ENCODE peak calls at places on chromosomes 6 and 20, in six cellular contexts. U, J, S, E, F and Q are unnamed samples.

GRCh38 chr6:140002406-140003022 is 628.1 kb upstream of the CITED2 start:
- DNase-seq in U (no peak), J (no peak), S (no peak), E (no peak), F (no peak), Q (no peak)

GRCh38 chr6:93017213-93017612 is 402.1 kb downstream of the EPHA7 start:
- DNase-seq in U (peak; percentile 77), J (no peak), S (peak; percentile 25), E (no peak), F (peak; percentile 20), Q (no peak)

GRCh38 chr20:59482581-59483187 is 121.7 kb upstream of the PHACTR3 start:
- DNase-seq in U (no peak), J (peak; percentile 11), S (no peak), E (no peak), F (no peak), Q (no peak)

GRCh38 chr20:53163486-53163885 is 191.3 kb downstream of the TSHZ2 start:
- DNase-seq in U (no peak), J (no peak), S (peak; percentile 16), E (no peak), F (no peak), Q (no peak)

GRCh38 chr6:106692823-106693216 is 63.4 kb downstream of the QRSL1 start:
- DNase-seq in U (peak; percentile 51), J (no peak), S (no peak), E (no peak), F (no peak), Q (no peak)

GRCh38 chr6:98308564-98308963 is 525.8 kb upstream of the POU3F2 start:
- DNase-seq in U (no peak), J (no peak), S (peak; percentile 3), E (no peak), F (no peak), Q (no peak)

GRCh38 chr6:87968435-87969278 is 79.0 kb upstream of the SPACA1 start:
- DNase-seq in U (peak; percentile 73), J (no peak), S (peak; percentile 11), E (no peak), F (no peak), Q (no peak)

GRCh38 chr6:47772993-47773392 is 8.8 kb upstream of the OPN5 start:
- DNase-seq in U (no peak), J (no peak), S (no peak), E (no peak), F (no peak), Q (no peak)

GRCh38 chr6:73954843-73955242 is 258.8 kb downstream of the CD109 start:
- DNase-seq in U (no peak), J (no peak), S (no peak), E (no peak), F (no peak), Q (no peak)

GRCh38 chr6:1486387-1486786 is 97.0 kb downstream of the FOXF2 start:
- DNase-seq in U (no peak), J (no peak), S (no peak), E (no peak), F (no peak), Q (no peak)

GRCh38 chr6:4901256-4902061 is 102.4 kb downstream of the RPP40 start:
- DNase-seq in U (no peak), J (no peak), S (no peak), E (no peak), F (no peak), Q (no peak)

GRCh38 chr6:56223995-56224394 is 23.4 kb downstream of the COL21A1 start:
- DNase-seq in U (no peak), J (no peak), S (peak; percentile 97), E (no peak), F (no peak), Q (no peak)

GRCh38 chr6:86706449-86706848 is 230.9 kb upstream of the HTR1E start:
- DNase-seq in U (peak; percentile 86), J (no peak), S (peak; percentile 3), E (no peak), F (peak; percentile 19), Q (no peak)
- TF ChIP-seq CTCF in U (peak; percentile 77), J (no peak), S (peak; percentile 19), E (no peak), F (peak; percentile 17), Q (no peak)

DNA sequence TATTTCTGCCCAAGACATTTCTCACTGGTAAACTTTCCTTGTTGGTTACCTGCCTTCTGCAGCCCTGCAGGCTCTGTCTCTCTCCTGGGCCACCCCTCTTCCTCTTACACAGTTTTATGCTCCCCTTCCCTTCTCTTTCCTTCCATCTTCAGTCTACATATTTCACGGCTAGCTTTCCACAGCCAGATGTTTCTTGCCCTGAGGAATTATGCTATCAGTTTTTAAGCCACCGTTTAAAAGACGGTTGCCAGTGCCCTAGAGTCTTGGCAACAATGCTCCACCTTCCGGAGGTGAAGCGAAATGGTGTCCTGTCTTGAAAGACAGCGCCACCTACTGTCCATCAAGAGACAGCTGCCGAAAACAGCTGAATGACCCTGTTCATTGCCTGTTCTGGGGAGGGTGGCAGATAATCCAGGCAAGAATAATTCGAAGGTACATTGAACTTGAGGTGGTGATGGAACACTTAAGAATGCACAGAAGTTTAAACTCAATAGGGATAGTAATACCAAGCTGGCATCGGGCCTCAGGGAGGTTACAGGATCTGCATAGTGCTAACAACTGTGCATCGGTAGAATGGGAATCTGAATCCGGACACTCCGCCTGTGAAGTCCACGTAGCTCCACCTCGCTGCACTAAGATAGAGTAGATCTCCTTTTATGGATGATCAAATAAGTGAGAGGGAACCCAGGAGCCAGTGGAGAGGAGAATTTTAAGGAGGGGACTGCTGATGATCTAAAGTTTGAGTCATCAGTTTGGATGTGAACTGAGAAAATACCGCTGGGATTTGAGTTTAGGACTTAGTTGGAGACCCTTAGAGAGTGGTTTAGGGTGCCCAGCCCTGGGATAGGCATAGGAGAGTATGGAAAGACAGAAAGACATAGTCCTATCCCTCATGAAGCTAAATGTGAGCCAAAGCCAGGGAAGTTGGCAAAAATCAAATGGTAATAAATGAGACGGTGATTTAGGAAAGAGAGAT is 4.8 kb upstream of the TRIM40 start:
- DNase-seq in U (peak; percentile 86), J (peak; percentile 80), S (peak; percentile 87), E (peak; percentile 71), F (peak; percentile 86), Q (peak; percentile 65)
- TF ChIP-seq CTCF in U (peak; percentile 99), J (peak; percentile 98), S (peak; percentile 100), E (peak; percentile 94), F (peak; percentile 100), Q (peak; percentile 99)

DNA sequence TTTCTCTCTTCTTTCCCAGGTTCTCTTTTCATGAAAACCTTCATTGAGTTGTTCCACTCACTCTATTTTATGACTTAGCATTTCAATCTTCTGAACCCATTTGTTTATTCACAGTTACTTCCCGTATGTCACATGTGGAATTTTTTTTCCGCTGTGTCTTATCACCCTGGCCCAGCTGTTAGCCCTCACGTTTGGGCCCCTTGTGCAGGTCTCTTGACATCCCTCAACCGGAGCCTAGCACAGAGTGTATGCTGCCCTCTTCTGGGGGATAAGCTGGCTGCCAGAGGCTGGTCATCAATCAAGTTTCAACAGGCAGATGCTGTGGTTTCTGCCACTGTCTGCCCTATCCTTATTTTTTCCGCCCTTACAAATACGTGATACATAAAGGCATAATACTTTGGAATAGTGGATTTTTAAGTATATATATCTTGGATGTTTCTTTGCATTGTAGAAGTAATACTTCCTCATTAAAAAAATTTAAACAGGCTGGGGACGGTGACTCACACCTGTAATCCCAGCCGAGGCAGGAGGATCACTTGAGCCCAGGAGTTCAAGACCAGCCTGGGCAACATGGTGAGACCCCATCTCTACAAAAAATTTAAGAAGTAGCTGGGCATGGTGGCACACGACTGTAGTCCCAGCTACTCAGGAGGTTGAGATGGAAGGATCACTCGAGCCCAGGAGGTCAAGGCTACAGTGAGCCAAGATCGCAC is 38.8 kb upstream of the RNF8 start:
- DNase-seq in U (peak; percentile 86), J (no peak), S (peak; percentile 48), E (no peak), F (peak; percentile 71), Q (peak; percentile 47)
- TF ChIP-seq CTCF in U (peak; percentile 88), J (peak; percentile 57), S (peak; percentile 81), E (no peak), F (peak; percentile 64), Q (peak; percentile 36)

GRCh38 chr6:165488624-165489295 is 174.3 kb downstream of the PDE10A start:
- DNase-seq in U (no peak), J (no peak), S (no peak), E (no peak), F (no peak), Q (no peak)
- TF ChIP-seq CTCF in U (peak; percentile 32), J (no peak), S (no peak), E (no peak), F (peak; percentile 33), Q (no peak)

DNA sequence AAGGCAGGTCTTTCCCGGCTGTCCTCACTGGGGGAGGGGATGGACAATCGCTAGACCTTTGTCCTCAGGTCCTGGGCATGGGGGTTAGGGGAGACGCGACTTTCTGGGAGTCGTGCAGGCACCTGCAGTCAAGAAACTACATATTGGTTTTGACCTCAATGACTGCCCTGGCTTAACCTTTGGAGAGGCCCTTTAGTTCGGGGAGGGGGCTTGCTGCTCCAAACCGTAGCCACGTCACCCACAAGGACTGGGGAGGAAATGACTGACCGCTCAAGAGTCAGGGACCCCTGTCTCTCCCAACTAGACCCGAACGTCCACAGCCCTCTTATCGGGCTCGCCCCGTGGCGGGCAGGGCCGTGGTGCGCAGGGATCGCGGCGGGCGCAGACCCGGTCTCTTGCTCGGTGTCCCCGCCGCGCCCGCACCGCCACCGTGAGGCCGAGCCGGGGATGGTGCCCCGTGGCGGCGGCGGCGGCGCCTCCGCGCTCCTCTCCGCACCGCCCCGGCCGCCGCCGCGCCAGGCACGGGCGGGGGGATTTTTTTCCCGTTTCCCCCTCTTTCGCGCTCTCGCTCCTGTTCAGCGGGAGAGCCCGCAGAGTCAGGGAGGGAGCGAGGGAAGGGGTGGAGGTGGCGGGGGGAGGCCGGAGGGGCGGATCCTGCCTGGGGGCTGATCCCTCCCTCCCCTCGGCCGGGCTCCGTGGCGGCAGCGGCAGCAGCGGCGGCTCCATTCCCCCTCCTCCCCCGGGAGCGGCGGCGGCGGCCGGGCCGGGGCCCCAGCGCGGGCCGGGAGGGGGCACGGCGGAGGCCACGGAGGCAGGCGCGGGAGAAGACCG is at the start of gene BRPF3:
- DNase-seq in U (peak; percentile 91), J (peak; percentile 43), S (peak; percentile 69), E (peak; percentile 58), F (peak; percentile 89), Q (peak; percentile 75)
- TF ChIP-seq CTCF in U (peak; percentile 70), J (peak; percentile 38), S (peak; percentile 46), E (peak; percentile 87), F (no peak), Q (peak; percentile 78)

DNA sequence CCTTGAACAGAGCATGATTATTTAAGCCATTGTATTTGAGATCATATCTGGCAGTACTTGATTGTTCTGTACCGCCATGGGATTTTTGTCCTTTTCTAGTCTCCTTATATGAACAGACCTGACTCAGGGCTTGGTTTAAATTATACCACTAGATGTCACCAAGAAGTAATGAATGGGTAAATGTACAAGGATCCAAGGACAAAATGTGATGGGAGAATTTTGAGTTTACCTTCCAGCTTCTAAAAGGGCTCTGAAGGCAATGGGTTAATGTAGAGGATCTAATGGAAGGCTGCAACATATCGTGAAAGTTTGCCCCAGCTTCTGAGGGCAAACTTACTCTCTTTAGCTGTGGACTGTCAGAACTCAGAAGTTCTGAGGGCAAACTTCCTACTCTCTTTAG is 12.0 kb downstream of the RNF8 start:
- DNase-seq in U (no peak), J (no peak), S (peak; percentile 23), E (no peak), F (peak; percentile 34), Q (no peak)
- TF ChIP-seq CTCF in U (peak; percentile 20), J (no peak), S (peak; percentile 55), E (no peak), F (no peak), Q (no peak)

DNA sequence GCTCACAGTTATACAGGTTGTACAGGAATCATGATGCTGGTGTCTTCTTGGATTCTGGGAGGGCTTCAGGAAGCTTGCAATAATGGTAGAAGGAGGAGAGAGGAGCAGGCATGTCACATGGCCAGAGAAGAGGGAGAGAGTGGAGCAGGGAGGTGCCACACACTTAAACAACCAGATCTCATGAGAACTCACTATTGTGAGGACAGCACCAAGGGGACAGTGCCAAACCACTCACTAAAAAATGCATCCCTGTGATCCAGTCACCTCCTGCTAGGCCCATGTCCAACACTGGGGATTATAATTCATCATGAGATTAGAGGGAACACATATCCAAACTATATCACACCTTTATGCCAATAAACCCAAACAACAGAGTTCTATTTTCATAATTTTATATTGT is 67.2 kb downstream of the TRDN start:
- DNase-seq in U (no peak), J (no peak), S (no peak), E (no peak), F (no peak), Q (no peak)
- TF ChIP-seq CTCF in U (no peak), J (no peak), S (no peak), E (no peak), F (no peak), Q (no peak)